ENCODE peak calls at places on chromosome 3, in six cellular contexts. B is uterus, T is esophagus squamous epithelium, F is body of pancreas, U is testis, X is breast epithelium. G is an unnamed sample.

GRCh38 chr3:153315781-153316180 is 153.8 kb downstream of the RAP2B start:
- DNase-seq in B (no peak), T (no peak), F (no peak), U (no peak), X (no peak), G (no peak)

GRCh38 chr3:190785047-190785446 is 77.4 kb downstream of the GMNC start:
- DNase-seq in B (no peak), T (no peak), F (no peak), U (no peak), X (no peak), G (no peak)

GRCh38 chr3:196643201-196643749 is 3.8 kb downstream of the NRROS start:
- DNase-seq in B (no peak), T (no peak), F (no peak), U (peak; percentile 37), X (no peak), G (no peak)

GRCh38 chr3:86958534-86958933 is 32.4 kb downstream of the VGLL3 start:
- DNase-seq in B (no peak), T (no peak), F (no peak), U (no peak), X (no peak), G (no peak)

GRCh38 chr3:21484323-21485154 is 266.5 kb downstream of the ZNF385D start:
- DNase-seq in B (peak; percentile 36), T (no peak), F (peak; percentile 61), U (peak; percentile 79), X (no peak), G (peak; percentile 35)

GRCh38 chr3:35760147-35760546 is 120.8 kb downstream of the ARPP21 start:
- DNase-seq in B (no peak), T (no peak), F (no peak), U (no peak), X (no peak), G (no peak)

GRCh38 chr3:5391226-5391625 is 203.7 kb downstream of the EDEM1 start:
- DNase-seq in B (no peak), T (no peak), F (no peak), U (no peak), X (no peak), G (no peak)

GRCh38 chr3:183317886-183318845 is 65.1 kb downstream of the B3GNT5 start:
- DNase-seq in B (no peak), T (no peak), F (no peak), U (no peak), X (no peak), G (no peak)

GRCh38 chr3:189267981-189268613 is 96.3 kb downstream of the TPRG1 start:
- DNase-seq in B (no peak), T (no peak), F (no peak), U (no peak), X (no peak), G (no peak)

DNA sequence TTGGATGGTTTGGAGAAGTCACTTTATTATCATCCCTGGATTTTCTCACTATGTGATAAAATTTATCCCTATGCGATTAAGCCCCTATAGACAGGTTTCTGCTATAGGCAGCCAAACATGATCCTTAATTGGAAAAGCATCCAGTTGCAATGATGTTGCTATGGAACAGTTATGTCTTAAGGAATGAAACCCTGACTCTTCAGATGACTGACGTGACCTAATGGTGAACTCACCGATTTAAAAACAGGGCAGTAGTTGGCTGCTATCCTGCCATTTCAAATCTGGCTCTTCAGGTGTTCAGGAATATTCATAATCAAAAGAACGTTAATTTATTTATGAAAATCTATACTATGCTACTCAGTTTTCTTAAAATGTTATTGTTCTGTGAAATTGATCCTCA is 106.8 kb upstream of the ROBO1 start:
- DNase-seq in B (no peak), T (no peak), F (no peak), U (no peak), X (no peak), G (no peak)
- TF ChIP-seq CTCF in B (no peak), T (no peak), F (no peak), U (no peak), X (no peak), G (no peak)

GRCh38 chr3:52397676-52398399 is 47.1 kb downstream of the SEMA3G start:
- DNase-seq in B (no peak), T (no peak), F (no peak), U (no peak), X (no peak), G (no peak)
- TF ChIP-seq POLR2A in B (no peak), T (no peak), F (no peak), U (no peak), X (no peak), G (no peak)

GRCh38 chr3:121720163-121720562 is 29.4 kb downstream of the GOLGB1 start:
- DNase-seq in B (no peak), T (no peak), F (no peak), U (no peak), X (no peak), G (no peak)

GRCh38 chr3:121723485-121723884 is 26.1 kb downstream of the GOLGB1 start:
- DNase-seq in B (no peak), T (no peak), F (no peak), U (no peak), X (no peak), G (no peak)

GRCh38 chr3:121719423-121719822 is 30.1 kb downstream of the GOLGB1 start:
- DNase-seq in B (no peak), T (no peak), F (no peak), U (no peak), X (no peak), G (no peak)

GRCh38 chr3:121722346-121722745 is 27.2 kb downstream of the GOLGB1 start:
- DNase-seq in B (no peak), T (no peak), F (no peak), U (no peak), X (no peak), G (no peak)

GRCh38 chr3:121718205-121718846 is 31.2 kb downstream of the GOLGB1 start:
- DNase-seq in B (no peak), T (no peak), F (no peak), U (no peak), X (no peak), G (no peak)
- H3K36me3 ChIP-seq in B (no peaks in the 10 kb centered on the region), T (peaks cover 40% of the 10 kb centered on the region), F (peaks cover 8% of the 10 kb centered on the region), U (no peaks in the 10 kb centered on the region), X (peaks cover 12% of the 10 kb centered on the region), G (peaks cover 88% of the 10 kb centered on the region)

GRCh38 chr3:133408366-133408765 is 8.5 kb downstream of the BFSP2 start:
- DNase-seq in B (no peak), T (no peak), F (no peak), U (no peak), X (no peak), G (no peak)
- TF ChIP-seq CTCF in B (no peak), T (no peak), F (no peak), U (no peak), X (no peak), G (no peak)

DNA sequence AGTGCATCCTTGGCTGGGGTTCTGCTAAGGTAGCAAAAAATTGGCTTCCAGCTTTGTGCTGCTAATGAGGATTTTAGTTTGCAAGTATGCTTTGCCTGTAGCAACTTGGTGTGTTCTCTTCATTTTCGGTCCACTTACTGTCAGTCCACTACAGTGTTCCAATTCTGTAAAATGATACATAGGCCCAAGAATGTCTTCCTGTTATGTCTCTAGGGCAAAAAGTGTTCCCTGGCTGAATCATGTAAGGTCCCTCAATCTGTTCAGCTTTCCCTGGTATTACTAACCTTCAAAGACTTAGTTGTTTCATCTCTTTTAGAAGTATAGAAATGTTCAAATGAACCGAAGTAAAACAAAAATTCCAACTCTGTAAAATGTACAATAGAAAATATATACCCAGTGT is 615.5 kb downstream of the CADM2 start:
- DNase-seq in B (no peak), T (no peak), F (no peak), U (no peak), X (no peak), G (no peak)
- TF ChIP-seq POLR2A in B (no peak), T (no peak), F (no peak), U (no peak), X (no peak), G (no peak)

DNA sequence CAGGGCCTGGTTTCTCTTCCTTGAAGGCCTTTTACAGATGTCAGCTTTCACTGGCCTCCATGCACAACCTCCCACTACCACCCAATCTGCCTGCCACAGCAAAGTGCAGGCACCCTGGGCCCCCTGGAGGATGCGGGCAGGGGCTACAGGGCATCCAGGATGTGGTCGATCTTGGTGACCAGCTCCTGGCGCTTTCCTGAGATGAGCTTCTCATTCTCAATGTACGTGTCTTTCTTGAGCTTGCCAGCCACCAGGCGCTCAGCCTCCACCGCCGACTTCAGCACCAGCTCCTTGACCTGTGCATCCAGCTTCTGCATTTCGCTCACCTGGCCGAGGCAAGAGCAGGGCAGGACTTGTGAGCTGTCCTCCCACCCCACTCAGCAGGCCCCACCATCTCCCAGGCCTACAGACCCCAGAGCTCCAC is 30.3 kb downstream of the RPN1 start:
- DNase-seq in B (no peak), T (no peak), F (no peak), U (no peak), X (peak; percentile 40), G (no peak)
- H3K36me3 ChIP-seq in B (no peaks in the 10 kb centered on the region), T (peaks cover 39% of the 10 kb centered on the region), F (peaks cover 15% of the 10 kb centered on the region), U (no peaks in the 10 kb centered on the region), X (peaks cover 6% of the 10 kb centered on the region), G (no peaks in the 10 kb centered on the region)

GRCh38 chr3:115281697-115282685 is 134.9 kb upstream of the ZBTB20 start:
- DNase-seq in B (no peak), T (no peak), F (no peak), U (no peak), X (no peak), G (no peak)

GRCh38 chr3:115292131-115292530 is 145.0 kb upstream of the ZBTB20 start:
- DNase-seq in B (no peak), T (no peak), F (no peak), U (no peak), X (no peak), G (no peak)

GRCh38 chr3:115286529-115287197 is 139.6 kb upstream of the ZBTB20 start:
- DNase-seq in B (no peak), T (no peak), F (no peak), U (no peak), X (no peak), G (no peak)

GRCh38 chr3:115285001-115285400 is 137.9 kb upstream of the ZBTB20 start:
- DNase-seq in B (no peak), T (no peak), F (no peak), U (no peak), X (no peak), G (no peak)

DNA sequence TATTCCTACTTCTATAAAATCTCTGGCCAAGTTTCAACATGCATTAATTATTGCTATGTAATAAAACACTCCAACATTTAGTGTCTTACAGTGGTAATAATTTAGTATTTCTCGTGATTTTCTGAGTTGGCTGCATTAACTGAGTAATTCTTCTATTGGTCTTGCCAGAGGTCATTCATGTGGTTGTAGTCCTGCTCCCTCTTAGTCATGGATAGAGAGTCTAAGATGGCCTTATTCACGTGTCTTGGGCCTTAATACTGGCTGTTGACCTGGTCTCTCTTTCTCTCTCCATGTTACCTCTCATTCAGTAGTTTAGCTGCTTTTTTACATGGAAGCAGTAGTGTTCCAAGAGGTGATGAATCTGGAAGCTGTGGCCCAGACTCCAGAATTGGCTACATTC is 140.1 kb upstream of the ZBTB20 start:
- DNase-seq in B (no peak), T (no peak), F (no peak), U (no peak), X (no peak), G (no peak)
- TF ChIP-seq CTCF in B (no peak), T (no peak), F (no peak), U (no peak), X (no peak), G (no peak)

G was measured in adrenal gland.